ENCODE peak calls at places on chromosome 5, in seven cellular contexts. I, L, T, P, Y, C and Z are unnamed samples.

GRCh38 chr5:174678107-174678506 is 46.3 kb upstream of the MSX2 start:
- DNase-seq in I (no peak), L (no peak), T (no peak), P (no peak), Y (no peak), C (no peak), Z (no peak)

GRCh38 chr5:72608297-72608696 is 101.1 kb upstream of the ZNF366 start:
- DNase-seq in I (no peak), L (no peak), T (no peak), P (no peak), Y (no peak), C (no peak), Z (no peak)

GRCh38 chr5:144567416-144567770 is 396.7 kb downstream of the KCTD16 start:
- DNase-seq in I (no peak), L (no peak), T (no peak), P (no peak), Y (no peak), C (no peak), Z (no peak)

GRCh38 chr5:81187885-81188284 is 45.2 kb upstream of the CKMT2 start:
- DNase-seq in I (no peak), L (no peak), T (no peak), P (no peak), Y (no peak), C (no peak), Z (no peak)

GRCh38 chr5:149018909-149019443 is 43.9 kb downstream of the SH3TC2 start:
- DNase-seq in I (no peak), L (no peak), T (no peak), P (no peak), Y (no peak), C (no peak), Z (no peak)

GRCh38 chr5:44932922-44933585 is 124.3 kb downstream of the MRPS30 start:
- DNase-seq in I (no peak), L (no peak), T (no peak), P (no peak), Y (peak; percentile 40), C (no peak), Z (no peak)

GRCh38 chr5:157917909-157918809 is 59.2 kb upstream of the CLINT1 start:
- DNase-seq in I (peak; percentile 47), L (peak; percentile 66), T (peak; percentile 24), P (peak; percentile 58), Y (no peak), C (peak; percentile 50), Z (peak; percentile 76)

GRCh38 chr5:7884491-7885273 is 15.7 kb downstream of the MTRR start:
- DNase-seq in I (no peak), L (no peak), T (no peak), P (no peak), Y (no peak), C (no peak), Z (no peak)

GRCh38 chr5:81195334-81195929 is 37.7 kb upstream of the CKMT2 start:
- DNase-seq in I (no peak), L (no peak), T (no peak), P (no peak), Y (no peak), C (no peak), Z (no peak)

GRCh38 chr5:114361724-114362196 is at the start of gene KCNN2:
- DNase-seq in I (peak; percentile 68), L (no peak), T (no peak), P (peak; percentile 23), Y (peak; percentile 26), C (peak; percentile 87), Z (peak; percentile 90)

GRCh38 chr5:1346627-1347440 is 1.9 kb upstream of the CLPTM1L start:
- DNase-seq in I (no peak), L (no peak), T (no peak), P (no peak), Y (no peak), C (no peak), Z (no peak)

GRCh38 chr5:432928-433791 is 9.8 kb upstream of the EXOC3 start:
- DNase-seq in I (no peak), L (no peak), T (no peak), P (no peak), Y (no peak), C (no peak), Z (no peak)

GRCh38 chr5:140253985-140254384 is 48.9 kb downstream of the PFDN1 start:
- DNase-seq in I (no peak), L (no peak), T (no peak), P (peak; percentile 15), Y (no peak), C (no peak), Z (no peak)

GRCh38 chr5:96661101-96661840 is 905 bp upstream of the CAST start:
- DNase-seq in I (peak; percentile 29), L (no peak), T (no peak), P (no peak), Y (peak; percentile 26), C (no peak), Z (no peak)

GRCh38 chr5:9112520-9113291 is 433.2 kb downstream of the SEMA5A start:
- DNase-seq in I (no peak), L (no peak), T (no peak), P (no peak), Y (no peak), C (no peak), Z (no peak)

GRCh38 chr5:67983251-67983941 is 232.2 kb upstream of the PIK3R1 start:
- DNase-seq in I (peak; percentile 13), L (peak; percentile 42), T (no peak), P (no peak), Y (no peak), C (no peak), Z (no peak)

GRCh38 chr5:119347996-119348395 is 7.8 kb upstream of the TNFAIP8 start:
- DNase-seq in I (no peak), L (no peak), T (no peak), P (no peak), Y (no peak), C (no peak), Z (no peak)

GRCh38 chr5:77318060-77318459 is 107.6 kb downstream of the PDE8B start:
- DNase-seq in I (no peak), L (no peak), T (no peak), P (no peak), Y (no peak), C (no peak), Z (no peak)

GRCh38 chr5:77319140-77319539 is 108.7 kb downstream of the PDE8B start:
- DNase-seq in I (no peak), L (no peak), T (no peak), P (no peak), Y (no peak), C (no peak), Z (no peak)

GRCh38 chr5:77321793-77322394 is 111.4 kb downstream of the PDE8B start:
- DNase-seq in I (no peak), L (no peak), T (no peak), P (no peak), Y (no peak), C (no peak), Z (no peak)

GRCh38 chr5:77312411-77312810 is 101.9 kb downstream of the PDE8B start:
- DNase-seq in I (no peak), L (no peak), T (no peak), P (no peak), Y (no peak), C (no peak), Z (no peak)

DNA sequence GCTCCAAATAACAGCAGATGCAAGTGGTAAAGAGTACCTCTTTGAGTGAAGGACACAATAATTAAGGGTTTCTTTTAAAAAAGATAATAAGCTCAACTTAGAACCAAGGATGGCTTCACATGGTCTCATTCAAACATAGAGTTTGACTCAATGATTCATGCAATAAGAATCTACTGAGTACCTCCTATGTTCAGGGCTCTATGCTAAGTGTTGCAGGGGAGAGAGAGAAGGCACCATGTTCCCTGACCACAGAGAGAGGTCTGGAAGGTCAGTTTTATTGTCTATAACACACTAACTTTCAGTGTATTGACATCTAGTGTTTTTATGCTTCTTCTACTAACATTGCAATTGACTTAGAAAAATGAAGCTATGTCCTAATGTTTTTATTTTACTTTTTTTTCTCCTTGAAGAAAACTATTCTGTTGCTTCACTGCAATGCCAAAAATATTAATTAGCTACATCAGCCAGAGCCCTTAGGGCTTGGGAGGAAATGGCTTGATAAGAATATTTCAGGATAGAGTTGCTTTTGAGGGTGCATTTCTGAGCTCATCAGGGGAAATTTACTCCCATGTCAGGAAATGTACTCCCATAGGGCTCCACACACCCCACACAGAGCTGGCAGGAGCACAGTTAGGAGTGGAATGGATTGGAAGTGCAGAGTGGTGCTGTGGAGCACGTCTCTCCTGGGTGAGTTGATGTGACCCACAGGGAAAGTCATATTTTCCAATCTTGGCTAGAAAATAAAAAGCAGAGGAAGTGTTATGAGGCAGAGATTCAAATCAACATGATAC is 106.6 kb downstream of the PDE8B start:
- DNase-seq in I (no peak), L (no peak), T (no peak), P (no peak), Y (no peak), C (no peak), Z (no peak)
- TF ChIP-seq SP1 in I (no peak), L (no peak), T (no peak), P (no peak), Y (no peak), C (no peak), Z (no peak)

DNA sequence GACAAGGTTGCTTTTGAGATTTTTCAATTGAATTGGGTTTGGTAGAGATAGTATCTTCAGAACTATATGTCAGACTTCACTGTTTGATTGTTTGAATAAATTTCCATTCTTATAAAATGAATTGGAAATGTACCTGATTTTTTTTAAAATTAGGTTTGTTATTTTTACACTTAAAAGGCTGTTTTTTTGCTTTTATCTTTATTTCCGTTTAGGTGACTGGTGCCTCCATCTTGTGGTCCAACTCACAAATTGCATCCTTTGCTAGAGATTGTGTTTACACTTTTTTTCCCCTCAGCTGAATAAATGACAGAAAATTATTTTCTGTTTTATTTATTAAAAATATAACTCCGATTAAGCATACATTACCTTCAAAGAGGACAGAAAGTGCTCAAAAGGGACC is 15.6 kb downstream of the NDUFAF2 start:
- DNase-seq in I (no peak), L (peak; percentile 6), T (no peak), P (no peak), Y (no peak), C (no peak), Z (no peak)
- TF ChIP-seq SP1 in I (no peak), L (no peak), T (no peak), P (no peak), Y (no peak), C (no peak), Z (no peak)

GRCh38 chr5:28809811-28810750 is 1771.7 kb upstream of the CDH9 start:
- DNase-seq in I (no peak), L (no peak), T (peak; percentile 36), P (no peak), Y (no peak), C (no peak), Z (no peak)
- TF ChIP-seq SP1 in I (no peak), L (no peak), T (peak; percentile 38), P (no peak), Y (no peak), C (no peak), Z (no peak)

GRCh38 chr5:178403956-178404600 is 171.5 kb upstream of the PHYKPL start:
- DNase-seq in I (no peak), L (no peak), T (no peak), P (no peak), Y (no peak), C (no peak), Z (no peak)

GRCh38 chr5:178399723-178400115 is 167.1 kb upstream of the PHYKPL start:
- DNase-seq in I (no peak), L (no peak), T (no peak), P (no peak), Y (no peak), C (no peak), Z (no peak)

GRCh38 chr5:178404987-178405386 is 172.4 kb upstream of the PHYKPL start:
- DNase-seq in I (no peak), L (no peak), T (no peak), P (no peak), Y (no peak), C (no peak), Z (no peak)

GRCh38 chr5:178398856-178399722 is 166.5 kb upstream of the PHYKPL start:
- DNase-seq in I (no peak), L (no peak), T (no peak), P (no peak), Y (no peak), C (no peak), Z (no peak)

GRCh38 chr5:178403351-178403750 is 170.7 kb upstream of the PHYKPL start:
- DNase-seq in I (no peak), L (no peak), T (no peak), P (no peak), Y (no peak), C (no peak), Z (no peak)
- TF ChIP-seq SP1 in I (no peak), L (no peak), T (no peak), P (no peak), Y (no peak), C (no peak), Z (no peak)